ENCODE peak calls at places on chromosomes 5 and 9, in six cellular contexts. T is uterus, E is heart left ventricle, B is tibial nerve, X is cardiac muscle cell, C is A549. H is an unnamed sample. For H3K4me1 and H3K9me3, the result is how much of the 10 kb centered on the place peaks cover.

GRCh38 chr5:52875827-52876226 is 88.1 kb downstream of the ITGA1 start:
- DNase-seq in T (no peak), E (no peak), B (no peak), X (peak), C (no peak), H (no peak)

GRCh38 chr9:136492978-136493522 is 10.2 kb upstream of the SEC16A start:
- DNase-seq in T (no peak), E (no peak), B (no peak), X (no peak), C (no peak), H (no peak)

GRCh38 chr5:140725799-140726471 is 25.7 kb downstream of the ZMAT2 start:
- DNase-seq in T (peak), E (peak), B (no peak), X (peak), C (peak), H (no peak)

GRCh38 chr9:129320575-129321311 is 142.7 kb upstream of the IER5L start:
- DNase-seq in T (peak), E (peak), B (peak), X (peak), C (no peak), H (peak)

GRCh38 chr9:78972303-78973002 is 599.3 kb upstream of the TLE4 start:
- DNase-seq in T (no peak), E (no peak), B (no peak), X (no peak), C (no peak), H (no peak)

GRCh38 chr5:62731011-62731410 is 152.4 kb downstream of the LRRC70 start:
- DNase-seq in T (no peak), E (no peak), B (no peak), X (no peak), C (no peak), H (no peak)

GRCh38 chr9:136438909-136439549 is 616 bp downstream of the INPP5E start:
- DNase-seq in T (peak), E (no peak), B (no peak), X (peak), C (peak), H (no peak)

GRCh38 chr5:105506692-105507277 is 1944.2 kb upstream of the NUDT12 start:
- DNase-seq in T (no peak), E (no peak), B (no peak), X (peak), C (no peak), H (no peak)

GRCh38 chr9:77384406-77384805 is 207.1 kb downstream of the VPS13A start:
- DNase-seq in T (no peak), E (no peak), B (no peak), X (peak), C (no peak), H (no peak)

GRCh38 chr5:147453901-147454814 is 55.7 kb downstream of the DPYSL3 start:
- DNase-seq in T (peak), E (peak), B (peak), X (peak), C (peak), H (peak)

GRCh38 chr9:114472765-114473446 is 32.4 kb downstream of the WHRN start:
- DNase-seq in T (no peak), E (no peak), B (no peak), X (no peak), C (no peak), H (no peak)

GRCh38 chr5:77518304-77518703 is 26.2 kb upstream of the WDR41 start:
- DNase-seq in T (no peak), E (no peak), B (no peak), X (peak), C (peak), H (no peak)

DNA sequence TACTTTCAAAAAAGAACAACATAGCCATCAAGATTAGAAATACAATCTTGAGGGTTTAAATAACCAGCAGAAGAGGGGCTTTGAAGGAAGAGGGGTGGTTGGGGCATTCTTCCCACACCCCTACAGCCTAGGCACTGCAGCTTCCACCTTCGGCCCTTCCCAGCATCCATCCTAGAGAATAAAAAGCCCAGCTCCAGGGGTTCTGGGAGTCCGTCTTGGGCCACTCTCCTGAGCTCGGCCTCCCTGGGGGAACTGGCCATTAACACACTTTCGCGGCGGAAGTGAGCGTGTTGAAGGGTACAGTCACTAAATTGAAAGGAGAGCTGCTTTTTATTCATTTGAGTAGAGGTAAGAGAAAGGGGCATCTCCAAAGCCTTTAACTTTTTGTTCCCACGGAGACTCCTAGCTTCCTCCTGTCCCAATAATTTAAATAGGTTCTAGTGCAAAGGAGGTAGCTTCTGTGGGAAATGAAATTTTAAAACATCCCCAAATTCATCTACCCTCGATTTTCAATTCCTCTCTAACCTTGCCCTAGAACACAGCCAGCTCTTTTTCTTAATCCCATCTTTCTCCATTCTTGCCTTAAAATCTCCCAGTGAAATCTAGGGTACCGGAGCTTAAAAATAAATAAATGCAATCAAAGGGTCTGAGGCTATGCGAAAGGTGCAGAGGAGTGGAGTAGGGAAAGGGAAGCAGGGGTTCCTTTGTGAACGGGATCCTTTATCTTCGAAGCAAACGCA is 31.1 kb upstream of the NFIB start:
- DNase-seq in T (no peak), E (no peak), B (no peak), X (no peak), C (no peak), H (no peak)
- H3K4me1 ChIP-seq in T (under half), E (half or more), B (under half), X (under half), C (under half), H (half or more)

DNA sequence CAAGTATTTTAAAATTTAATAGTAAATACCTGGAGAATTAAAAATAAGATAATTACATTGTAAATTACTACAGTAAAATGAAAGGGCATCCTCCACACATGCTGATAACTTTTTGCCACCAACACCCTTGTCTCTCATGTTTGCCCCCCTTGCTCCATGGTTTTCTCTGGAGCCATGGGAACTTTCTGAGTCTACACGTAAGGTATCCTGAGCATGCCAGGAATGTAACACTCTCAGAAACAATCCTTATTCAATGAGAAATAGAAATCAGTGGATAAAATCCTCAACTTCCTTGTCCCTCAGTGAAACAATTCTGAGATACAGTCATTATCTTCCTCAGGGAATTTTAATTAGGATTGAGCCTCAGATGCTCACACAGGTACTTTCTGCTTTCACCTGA is 108.9 kb downstream of the IZUMO3 start:
- DNase-seq in T (no peak), E (no peak), B (no peak), X (no peak), C (no peak), H (no peak)
- H3K4me3 ChIP-seq in T (no peak), E (no peak), B (no peak), X (no peak), C (no peak), H (no peak)

GRCh38 chr5:3843691-3844090 is 248.1 kb downstream of the IRX1 start:
- DNase-seq in T (no peak), E (no peak), B (no peak), X (no peak), C (no peak), H (no peak)
- H3K9me3 ChIP-seq in T (under half), E (under half), B (under half), X (under half), C (under half), H (under half)

DNA sequence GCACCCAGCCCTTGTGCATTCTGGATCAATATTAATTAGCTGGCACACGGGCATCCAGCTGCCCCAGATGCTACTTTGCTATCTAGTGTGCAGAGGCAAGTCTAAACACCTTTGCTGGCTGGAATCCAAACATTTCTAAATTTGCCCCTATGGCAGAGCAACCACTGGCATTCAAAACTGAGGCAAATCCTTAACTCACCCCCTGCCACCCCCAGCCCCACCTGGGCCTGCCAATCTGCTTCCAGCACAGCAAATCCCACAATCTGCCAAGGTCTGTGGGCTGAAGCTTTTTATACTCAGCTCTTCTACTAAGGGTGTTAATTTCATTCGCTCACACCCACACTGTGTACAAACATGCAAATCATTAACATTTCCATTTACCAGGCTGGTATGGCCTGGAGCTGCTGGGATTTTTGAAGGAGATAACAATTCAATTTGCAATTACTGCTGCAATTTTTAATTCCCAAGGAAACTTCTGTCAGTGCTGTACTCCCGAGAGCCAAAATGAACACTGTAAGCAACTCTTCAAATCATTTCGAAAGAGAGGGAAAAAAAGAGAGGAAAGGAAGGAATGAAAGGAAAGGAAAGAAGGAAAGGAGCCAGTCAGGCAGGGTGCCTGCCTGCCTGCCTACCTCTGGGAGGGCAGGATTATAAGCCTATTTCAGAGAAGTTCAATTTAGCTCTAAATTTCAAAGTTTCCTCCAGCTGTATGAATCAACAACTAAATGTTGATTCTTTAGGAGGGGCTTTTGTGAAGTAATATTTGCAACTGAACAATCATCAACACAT is 35.5 kb downstream of the RAPGEF1 start:
- DNase-seq in T (no peak), E (no peak), B (no peak), X (no peak), C (no peak), H (no peak)
- H3K4me1 ChIP-seq in T (under half), E (half or more), B (under half), X (under half), C (half or more), H (half or more)

GRCh38 chr5:113489299-113489698 is 1.0 kb upstream of the MCC start:
- DNase-seq in T (no peak), E (no peak), B (peak), X (peak), C (peak), H (no peak)
- H3K4me3 ChIP-seq in T (peak), E (no peak), B (no peak), X (no peak), C (no peak), H (peak)

DNA sequence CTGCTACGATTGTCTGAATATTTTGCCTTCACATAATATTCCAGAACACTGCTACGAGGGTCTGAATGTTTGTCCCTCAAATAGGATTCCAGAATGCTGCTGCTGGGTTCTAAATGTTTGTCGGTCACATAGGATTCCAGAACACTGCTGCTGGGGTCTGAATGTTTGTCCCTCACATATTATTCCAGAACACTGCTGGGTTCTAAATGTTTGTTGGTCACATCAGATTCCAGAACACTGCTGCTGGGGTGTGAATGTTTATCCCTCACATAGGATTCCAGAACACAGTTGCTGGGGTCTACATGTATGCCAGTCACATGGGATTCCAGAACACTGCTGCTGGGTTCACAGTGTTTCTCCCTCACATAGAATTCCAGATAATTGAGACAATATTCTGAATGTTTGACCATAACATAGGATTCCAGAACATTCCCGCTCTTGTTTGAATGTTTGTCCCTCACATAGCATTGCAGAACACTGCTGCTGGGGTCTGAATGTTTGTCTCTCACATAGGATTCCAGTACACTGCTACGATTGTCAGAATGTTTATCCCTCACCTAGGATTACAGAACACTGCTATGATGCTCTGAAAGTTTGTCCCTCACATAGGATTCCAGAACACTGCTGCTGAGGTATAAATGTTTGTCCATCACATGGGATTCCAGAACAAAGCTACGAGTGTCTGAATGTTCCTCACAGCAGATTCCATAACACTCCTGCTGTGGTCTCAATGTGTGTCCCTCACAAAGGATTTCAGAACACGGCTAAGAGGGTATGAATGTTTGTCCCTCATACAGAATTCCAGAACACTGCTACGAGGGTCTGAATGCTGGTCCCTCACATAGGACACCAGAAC is 201.8 kb downstream of the FOXD4L6 start:
- DNase-seq in T (no peak), E (no peak), B (no peak), X (no peak), C (no peak), H (no peak)
- H3K9me3 ChIP-seq in T (under half), E (half or more), B (half or more), X (under half), C (half or more), H (half or more)

GRCh38 chr5:51381801-51382507 is 1.3 kb upstream of the ISL1 start:
- DNase-seq in T (no peak), E (no peak), B (no peak), X (no peak), C (no peak), H (no peak)

GRCh38 chr5:51383494-51384081 is 340 bp downstream of the ISL1 start:
- DNase-seq in T (no peak), E (no peak), B (no peak), X (no peak), C (no peak), H (no peak)

GRCh38 chr5:51382759-51383493 is at the start of gene ISL1:
- DNase-seq in T (no peak), E (no peak), B (no peak), X (peak), C (peak), H (no peak)

GRCh38 chr5:51380603-51381207 is 2.5 kb upstream of the ISL1 start:
- DNase-seq in T (no peak), E (no peak), B (no peak), X (peak), C (peak), H (no peak)

DNA sequence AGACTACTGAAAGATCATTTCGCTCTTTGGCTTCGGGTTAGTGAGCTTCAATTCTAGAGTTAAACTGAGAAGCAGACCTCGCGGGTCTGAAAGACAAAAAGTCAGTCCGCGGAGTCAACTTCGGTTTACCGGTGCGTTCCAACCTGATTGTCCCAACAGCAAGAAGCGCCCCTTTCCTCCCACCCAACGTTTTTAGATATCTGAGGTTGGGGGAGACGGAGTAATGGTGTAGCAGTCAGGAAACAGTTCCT is 815 bp upstream of the ISL1 start:
- DNase-seq in T (no peak), E (no peak), B (no peak), X (no peak), C (no peak), H (no peak)
- H3K4me1 ChIP-seq in T (under half), E (under half), B (under half), X (under half), C (under half), H (under half)

H was measured in left ventricle myocardium inferior.